ENCODE peak calls at places on chromosomes 11 and 22, in seven cellular contexts. One of them, this sample, is unnamed.
A peak's percentile ranks its signal among the peaks of the same experiment; 100 is the strongest.

GRCh38 chr11:129766858-129767604 is 48.6 kb upstream of the TMEM45B start:
- DNase-seq in EH: peak; percentile 40
- DNase-seq in T-helper 1 cell: no peak
- DNase-seq in lung microvascular endothelial cell: peak; percentile 45
- DNase-seq in hepatocyte: peak; percentile 69
- DNase-seq in anterior cingulate cortex: no peak
- DNase-seq in HepG2: peak; percentile 52
- DNase-seq in this sample: no peak

GRCh38 chr11:11171854-11172253 is 181.2 kb downstream of the CSNK2A3 start:
- DNase-seq in HepG2: no peak
- DNase-seq in lung microvascular endothelial cell: no peak
- DNase-seq in hepatocyte: no peak
- DNase-seq in EH: peak; percentile 62
- DNase-seq in anterior cingulate cortex: peak; percentile 11
- DNase-seq in T-helper 1 cell: peak; percentile 31
- DNase-seq in this sample: no peak

GRCh38 chr11:128632151-128632791 is 44.9 kb upstream of the ETS1 start:
- DNase-seq in anterior cingulate cortex: no peak
- DNase-seq in T-helper 1 cell: no peak
- DNase-seq in HepG2: peak; percentile 3
- DNase-seq in hepatocyte: peak; percentile 68
- DNase-seq in lung microvascular endothelial cell: peak; percentile 74
- DNase-seq in EH: peak; percentile 68
- DNase-seq in this sample: no peak

GRCh38 chr11:14764213-14764898 is 120.8 kb downstream of the PDE3B start:
- DNase-seq in EH: no peak
- DNase-seq in anterior cingulate cortex: no peak
- DNase-seq in HepG2: no peak
- DNase-seq in hepatocyte: no peak
- DNase-seq in lung microvascular endothelial cell: no peak
- DNase-seq in T-helper 1 cell: no peak
- DNase-seq in this sample: no peak

GRCh38 chr11:14075118-14075601 is 112.6 kb downstream of the SPON1 start:
- DNase-seq in T-helper 1 cell: peak; percentile 22
- DNase-seq in hepatocyte: no peak
- DNase-seq in anterior cingulate cortex: no peak
- DNase-seq in HepG2: no peak
- DNase-seq in lung microvascular endothelial cell: no peak
- DNase-seq in EH: peak; percentile 3
- DNase-seq in this sample: no peak

GRCh38 chr22:17827466-17827865 is 53.2 kb upstream of the BID start:
- DNase-seq in HepG2: no peak
- DNase-seq in lung microvascular endothelial cell: peak; percentile 65
- DNase-seq in EH: no peak
- DNase-seq in hepatocyte: no peak
- DNase-seq in anterior cingulate cortex: no peak
- DNase-seq in T-helper 1 cell: no peak
- DNase-seq in this sample: no peak

GRCh38 chr22:44172370-44173108 is 8.2 kb upstream of the PARVG start:
- DNase-seq in lung microvascular endothelial cell: no peak
- DNase-seq in EH: no peak
- DNase-seq in HepG2: no peak
- DNase-seq in T-helper 1 cell: no peak
- DNase-seq in hepatocyte: no peak
- DNase-seq in anterior cingulate cortex: peak; percentile 30
- DNase-seq in this sample: no peak

GRCh38 chr11:44286268-44286880 is 23.6 kb downstream of the ALX4 start:
- DNase-seq in anterior cingulate cortex: no peak
- DNase-seq in HepG2: peak; percentile 35
- DNase-seq in EH: peak; percentile 69
- DNase-seq in hepatocyte: peak; percentile 69
- DNase-seq in lung microvascular endothelial cell: peak; percentile 57
- DNase-seq in T-helper 1 cell: peak; percentile 31
- DNase-seq in this sample: no peak

GRCh38 chr11:114163830-114164401 is 104.4 kb downstream of the ZBTB16 start:
- DNase-seq in EH: no peak
- DNase-seq in hepatocyte: peak; percentile 53
- DNase-seq in T-helper 1 cell: no peak
- DNase-seq in lung microvascular endothelial cell: no peak
- DNase-seq in HepG2: no peak
- DNase-seq in anterior cingulate cortex: peak; percentile 33
- DNase-seq in this sample: no peak

GRCh38 chr11:11076276-11076675 is 218.4 kb upstream of the ZBED5 start:
- DNase-seq in T-helper 1 cell: no peak
- DNase-seq in EH: no peak
- DNase-seq in anterior cingulate cortex: no peak
- DNase-seq in hepatocyte: no peak
- DNase-seq in lung microvascular endothelial cell: no peak
- DNase-seq in HepG2: no peak
- DNase-seq in this sample: no peak